ENCODE peak calls at places on chromosomes 13 and 19, in seven cellular contexts. G is fibroblast of the aortic adventitia; R is NCI-H2081; O is GM03348; Q is NCI-H1105 treated with DMSO at 0.1 percent for 48 hours; A is H54; K is stimulated activated CD4-positive, alpha-beta T cell treated with anti-CD3 and anti-CD28 coated beads, Interleukin-4, amount 100 ng/mL, for 24 hours. P is an unnamed sample.

GRCh38 chr19:45879055-45879454 is 6.9 kb downstream of the IRF2BP1 start:
- DNase-seq in R (no peak), G (no peak), K (no peak), A (no peak), O (no peak), Q (no peak), P (no peak)

GRCh38 chr19:50178320-50178719 is 15.2 kb upstream of the IZUMO2 start:
- DNase-seq in O (no peak), R (no peak), K (no peak), G (no peak), Q (no peak), A (no peak), P (peak; percentile 41)

GRCh38 chr19:54875506-54875905 is 1.5 kb downstream of the FCAR start:
- DNase-seq in G (no peak), K (no peak), O (no peak), A (no peak), R (no peak), Q (no peak), P (no peak)

GRCh38 chr13:82330499-82330898 is 1551.8 kb downstream of the SLITRK1 start:
- DNase-seq in K (no peak), A (no peak), Q (no peak), R (no peak), O (no peak), G (peak; percentile 6), P (no peak)

GRCh38 chr19:49932731-49933131 is 3.4 kb upstream of the NUP62 start:
- DNase-seq in Q (no peak), R (no peak), A (no peak), G (no peak), O (no peak), K (peak; percentile 21), P (no peak)

GRCh38 chr13:106997219-106997618 is 429.3 kb upstream of the ARGLU1 start:
- DNase-seq in A (no peak), K (no peak), Q (no peak), G (no peak), R (no peak), O (no peak), P (no peak)

GRCh38 chr13:74103970-74104555 is 30.1 kb downstream of the KLF12 start:
- DNase-seq in O (no peak), G (peak; percentile 34), A (no peak), K (no peak), R (no peak), Q (no peak), P (no peak)

GRCh38 chr19:28887920-28888618 is 324.9 kb downstream of the UQCRFS1 start:
- DNase-seq in K (no peak), O (no peak), Q (no peak), G (no peak), A (no peak), R (no peak), P (no peak)

GRCh38 chr13:102261809-102262208 is 140.0 kb downstream of the FGF14 start:
- DNase-seq in R (no peak), K (no peak), O (no peak), A (no peak), G (no peak), Q (no peak), P (no peak)

GRCh38 chr19:6271251-6271650 is 8.5 kb downstream of the MLLT1 start:
- DNase-seq in G (no peak), Q (no peak), O (peak; percentile 49), R (no peak), K (no peak), A (no peak), P (no peak)

GRCh38 chr19:10404888-10405808 is 1.8 kb upstream of the CDC37 start:
- DNase-seq in G (no peak), O (no peak), K (peak; percentile 63), A (no peak), R (no peak), Q (no peak), P (no peak)

GRCh38 chr13:42041684-42042035 is 6.8 kb upstream of the DGKH start:
- DNase-seq in O (peak; percentile 47), Q (peak; percentile 21), K (peak; percentile 7), G (peak; percentile 72), R (peak; percentile 16), A (no peak), P (peak; percentile 10)

GRCh38 chr13:114047358-114047881 is 73.5 kb upstream of the C13orf46 start:
- DNase-seq in Q (peak; percentile 50), K (no peak), A (no peak), G (no peak), R (no peak), O (no peak), P (peak; percentile 32)

GRCh38 chr13:50081106-50081898 is 66.1 kb downstream of the KCNRG start:
- DNase-seq in O (peak; percentile 40), A (no peak), K (peak; percentile 53), Q (peak; percentile 28), G (no peak), R (peak; percentile 45), P (peak; percentile 28)

GRCh38 chr19:17405250-17406038 is at the start of gene BST2:
- DNase-seq in A (no peak), O (no peak), K (peak; percentile 48), R (no peak), Q (no peak), G (peak; percentile 62), P (peak; percentile 61)

P was measured in SHP77.